ENCODE peak calls at places on chromosomes 3 and 15, in seven cellular contexts. U, F, O, L, R, J and E are unnamed samples.

GRCh38 chr3:160616721-160617120 is 51.4 kb upstream of the KPNA4 start:
- DNase-seq in L (no peak), F (no peak), J (peak; percentile 76), O (peak; percentile 42), U (no peak), R (no peak), E (no peak)

GRCh38 chr3:71703796-71704195 is 21.4 kb downstream of the EIF4E3 start:
- DNase-seq in J (no peak), O (no peak), F (no peak), U (no peak), R (no peak), L (no peak), E (no peak)

GRCh38 chr3:170162630-170163029 is 18.9 kb downstream of the PHC3 start:
- DNase-seq in O (peak; percentile 39), U (no peak), F (no peak), J (peak; percentile 66), L (no peak), R (no peak), E (peak; percentile 20)

GRCh38 chr3:66018047-66019033 is 20.4 kb downstream of the MAGI1 start:
- DNase-seq in L (no peak), O (no peak), R (no peak), U (no peak), J (no peak), F (no peak), E (no peak)

GRCh38 chr3:187744169-187745151 is 808 bp downstream of the BCL6 start:
- DNase-seq in F (peak; percentile 73), J (peak; percentile 33), L (peak; percentile 42), O (peak; percentile 69), U (peak; percentile 91), R (peak; percentile 85), E (no peak)

GRCh38 chr3:14169871-14170270 is 8.5 kb downstream of the XPC start:
- DNase-seq in O (no peak), J (no peak), F (no peak), R (no peak), L (no peak), U (no peak), E (no peak)

GRCh38 chr3:173502983-173503568 is 105.5 kb downstream of the NLGN1 start:
- DNase-seq in R (no peak), J (peak; percentile 71), F (no peak), O (peak; percentile 50), L (no peak), U (no peak), E (peak; percentile 69)

GRCh38 chr3:53750253-53751210 is 95.7 kb downstream of the CHDH start:
- DNase-seq in J (no peak), F (no peak), R (peak; percentile 63), U (peak; percentile 67), O (no peak), L (no peak), E (no peak)

GRCh38 chr3:79284781-79285180 is 483.0 kb downstream of the ROBO1 start:
- DNase-seq in J (no peak), U (no peak), O (no peak), F (no peak), R (no peak), L (no peak), E (no peak)

GRCh38 chr15:81492303-81492702 is 118.3 kb upstream of the TMC3 start:
- DNase-seq in J (peak; percentile 82), F (no peak), R (peak; percentile 66), U (no peak), L (no peak), O (peak; percentile 81), E (peak; percentile 74)

GRCh38 chr15:96147267-96147666 is 183.2 kb upstream of the NR2F2 start:
- DNase-seq in O (no peak), U (no peak), R (no peak), F (no peak), L (no peak), J (no peak), E (no peak)

GRCh38 chr15:101047301-101047781 is 128.2 kb downstream of the LRRK1 start:
- DNase-seq in U (peak; percentile 70), R (no peak), L (no peak), F (peak; percentile 53), O (no peak), J (no peak), E (no peak)

GRCh38 chr3:15292765-15293522 is 39.4 kb downstream of the SH3BP5 start:
- DNase-seq in O (peak; percentile 78), R (peak; percentile 87), L (no peak), J (peak; percentile 51), U (no peak), F (no peak), E (no peak)

GRCh38 chr3:116056280-116056679 is 389.0 kb downstream of the LSAMP start:
- DNase-seq in R (no peak), U (no peak), J (no peak), F (no peak), O (no peak), L (no peak), E (no peak)

GRCh38 chr3:143360244-143360643 is 240.7 kb downstream of the CHST2 start:
- DNase-seq in O (peak; percentile 15), J (peak; percentile 60), R (no peak), F (no peak), U (no peak), L (no peak), E (no peak)

GRCh38 chr3:143361589-143361988 is 242.0 kb downstream of the CHST2 start:
- DNase-seq in J (no peak), U (no peak), L (no peak), R (no peak), O (no peak), F (no peak), E (no peak)

GRCh38 chr3:143362115-143362992 is 242.8 kb downstream of the CHST2 start:
- DNase-seq in J (peak; percentile 47), R (no peak), U (no peak), L (no peak), F (peak; percentile 58), O (no peak), E (no peak)

GRCh38 chr3:143358155-143358792 is 238.7 kb downstream of the CHST2 start:
- DNase-seq in O (peak; percentile 33), U (no peak), L (no peak), R (no peak), F (no peak), J (no peak), E (no peak)

DNA sequence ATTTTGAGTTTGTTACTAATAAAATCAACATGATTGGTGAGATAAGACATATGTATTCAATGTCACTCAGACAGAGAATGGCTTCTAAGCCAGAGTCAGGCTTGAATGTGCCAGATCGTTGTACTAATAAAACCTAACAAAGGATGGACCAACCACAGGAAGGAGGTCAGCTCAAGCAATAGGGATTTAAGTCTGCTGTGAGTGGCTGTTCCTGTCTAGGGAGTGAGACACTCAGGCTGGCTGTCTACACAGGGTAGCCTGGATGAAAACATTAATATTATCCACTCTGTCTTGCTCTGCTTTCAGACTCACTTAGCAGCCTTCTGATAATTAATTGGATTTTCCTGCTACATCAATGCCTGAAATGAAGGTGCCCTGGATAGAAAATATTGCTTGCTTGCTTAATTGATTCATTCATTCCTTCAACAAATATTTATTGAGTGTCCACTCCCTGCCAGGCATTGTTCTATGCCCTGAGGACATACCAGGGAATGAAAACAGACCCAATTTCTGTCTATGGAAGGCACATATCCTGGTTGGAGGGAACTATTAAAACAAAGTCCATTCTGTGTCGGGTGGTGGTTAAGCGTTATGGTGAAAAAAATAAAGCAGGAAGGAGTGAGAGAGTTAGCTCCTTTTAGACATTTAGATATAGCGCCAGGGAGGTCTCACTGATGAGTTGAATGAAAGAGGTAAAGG is 239.4 kb downstream of the CHST2 start:
- DNase-seq in U (no peak), L (no peak), O (no peak), R (no peak), J (no peak), F (no peak), E (no peak)
- H3K4me3 ChIP-seq in U (no peak overlapping the region), L (no peak overlapping the region), O (no peak overlapping the region), R (no peak overlapping the region), J (no peak overlapping the region), F (no peak overlapping the region), E (no peak overlapping the region)

DNA sequence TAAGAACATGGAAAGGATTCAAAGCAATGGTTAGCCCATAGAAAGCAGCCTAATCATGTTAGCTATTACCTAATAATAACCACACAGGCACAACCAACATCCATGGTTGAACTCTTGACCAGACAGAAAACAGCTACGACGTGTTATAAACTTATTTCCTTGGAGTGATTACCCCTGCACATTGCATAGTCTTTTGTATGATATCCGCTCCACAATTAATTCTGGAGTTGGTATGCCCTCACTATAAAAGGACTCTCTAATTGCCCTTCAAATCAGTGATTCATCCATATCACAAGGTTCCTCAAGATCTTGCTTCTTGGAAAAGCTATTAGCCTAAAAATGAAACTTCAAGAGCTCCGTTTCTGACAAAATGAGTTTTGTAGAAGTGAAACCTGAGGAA is 117.9 kb downstream of the SYNPR start:
- DNase-seq in F (no peak), R (no peak), L (no peak), O (no peak), U (no peak), J (peak; percentile 82), E (no peak)
- H3K4me3 ChIP-seq in F (no peak overlapping the region), R (no peak overlapping the region), L (no peak overlapping the region), O (no peak overlapping the region), U (no peak overlapping the region), J (no peak overlapping the region), E (no peak overlapping the region)

GRCh38 chr15:89654847-89655805 is at the start of gene KIF7:
- DNase-seq in O (peak; percentile 50), L (no peak), F (peak; percentile 91), J (peak; percentile 33), U (no peak), R (peak; percentile 79), E (no peak)
- H3K4me3 ChIP-seq in O (peak within 1 kb of the TSS; percentile 68), L (no peak within 1 kb of the TSS), F (peak within 1 kb of the TSS; percentile 99), J (peak within 1 kb of the TSS; percentile 76), U (peak within 1 kb of the TSS; percentile 46), R (peak within 1 kb of the TSS; percentile 69), E (peak within 1 kb of the TSS; percentile 70)

GRCh38 chr15:52785672-52786406 is 4.3 kb downstream of the ONECUT1 start:
- DNase-seq in O (no peak), R (no peak), J (no peak), F (peak; percentile 44), U (no peak), L (no peak), E (no peak)
- H3K4me3 ChIP-seq in O (no peak overlapping the region), R (no peak overlapping the region), J (no peak overlapping the region), F (peak overlapping the region; percentile 50), U (no peak overlapping the region), L (no peak overlapping the region), E (no peak overlapping the region)

DNA sequence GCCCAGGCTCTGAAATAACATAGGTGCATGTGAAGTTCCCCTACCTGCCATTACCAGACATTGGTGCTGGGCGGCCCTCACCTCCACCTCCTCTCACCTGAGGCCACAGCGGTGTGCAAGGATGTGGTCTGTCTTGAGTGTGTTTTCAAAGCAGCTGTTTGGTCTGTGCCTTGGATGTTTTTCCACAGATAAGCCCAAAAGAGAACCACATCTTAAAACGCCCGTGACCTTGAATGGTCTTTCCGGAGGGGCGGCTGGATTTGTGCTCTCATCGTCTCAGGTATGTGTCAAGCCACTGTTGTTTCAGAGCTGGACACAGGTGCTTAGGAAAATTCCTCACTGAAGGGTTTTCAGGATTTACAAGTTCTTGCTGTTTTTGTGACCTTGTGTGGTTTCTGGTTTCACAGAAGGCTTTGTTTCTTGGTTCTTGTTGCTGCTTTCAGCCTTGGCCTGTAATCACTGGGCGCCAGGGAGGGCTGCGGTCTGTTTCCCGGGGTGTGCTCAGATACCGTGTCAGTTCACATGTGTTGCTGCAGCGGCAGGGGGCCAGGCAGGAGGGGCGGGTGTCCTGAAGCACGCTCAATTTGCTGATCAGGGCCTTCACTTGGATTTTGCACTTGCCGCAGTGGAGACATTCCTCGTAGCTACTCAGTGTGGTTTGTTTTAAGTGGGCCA is 128.4 kb downstream of the IGF1R start:
- DNase-seq in L (no peak), O (peak; percentile 35), U (peak; percentile 81), R (peak; percentile 75), F (no peak), J (peak; percentile 89), E (no peak)
- H3K4me3 ChIP-seq in L (no peak overlapping the region), O (no peak overlapping the region), U (no peak overlapping the region), R (no peak overlapping the region), F (no peak overlapping the region), J (no peak overlapping the region), E (no peak overlapping the region)